ENCODE peak calls at places on chromosomes 12 and 14, in six cellular contexts. T is CD4-positive, CD25-positive, alpha-beta regulatory T cell; P is nephron progenitor cell; H is ecto neural progenitor cell; J is brain microvascular endothelial cell; V is stromal cell of bone marrow. W is an unnamed sample.

GRCh38 chr12:128791395-128792322 is 32.1 kb downstream of the SLC15A4 start:
- DNase-seq in T (no peak), P (no peak), H (no peak), J (no peak), V (no peak), W (no peak)

GRCh38 chr14:32728957-32729356 is 209.7 kb upstream of the NPAS3 start:
- DNase-seq in T (no peak), P (no peak), H (no peak), J (no peak), V (no peak), W (no peak)

GRCh38 chr14:64671591-64671990 is 32.6 kb upstream of the PLEKHG3 start:
- DNase-seq in T (peak; percentile 53), P (no peak), H (no peak), J (peak; percentile 49), V (peak; percentile 54), W (no peak)

GRCh38 chr12:116916122-116916521 is 5.4 kb downstream of the FBXW8 start:
- DNase-seq in T (no peak), P (no peak), H (no peak), J (no peak), V (no peak), W (no peak)

GRCh38 chr14:106657460-106657859 is 1131.1 kb downstream of the TMEM121 start:
- DNase-seq in T (peak; percentile 27), P (no peak), H (no peak), J (no peak), V (no peak), W (peak; percentile 20)

GRCh38 chr12:102824218-102824835 is 92.7 kb downstream of the PAH start:
- DNase-seq in T (no peak), P (peak; percentile 94), H (peak; percentile 92), J (peak; percentile 14), V (no peak), W (no peak)

GRCh38 chr14:104105071-104105821 is 19.7 kb downstream of the ASPG start:
- DNase-seq in T (no peak), P (peak; percentile 20), H (no peak), J (no peak), V (no peak), W (no peak)

GRCh38 chr14:61588419-61588901 is 106.9 kb upstream of the HIF1A start:
- DNase-seq in T (no peak), P (no peak), H (no peak), J (no peak), V (no peak), W (no peak)

GRCh38 chr14:57533214-57533613 is 39.6 kb upstream of the CCDC198 start:
- DNase-seq in T (no peak), P (no peak), H (no peak), J (peak; percentile 8), V (peak; percentile 25), W (no peak)

GRCh38 chr12:19915392-19916192 is 452.7 kb upstream of the PDE3A start:
- DNase-seq in T (no peak), P (no peak), H (no peak), J (peak; percentile 39), V (peak; percentile 39), W (no peak)

GRCh38 chr12:80498059-80498728 is 54.2 kb downstream of the PTPRQ start:
- DNase-seq in T (no peak), P (no peak), H (no peak), J (no peak), V (no peak), W (no peak)